ENCODE peak calls at places on chromosomes 12 and 14, in five cellular contexts. C is OCI-LY7, M is fibroblast of villous mesenchyme, B is astrocyte of the cerebellum, X is GM06990. K is an unnamed sample.

GRCh38 chr14:61710853-61711817 is 15.8 kb downstream of the HIF1A start:
- DNase-seq in M (peak; percentile 58), C (peak; percentile 46), B (no peak), X (no peak), K (no peak)

GRCh38 chr12:69897744-69898143 is 72.7 kb downstream of the MYRFL start:
- DNase-seq in C (no peak), M (peak; percentile 73), B (peak; percentile 97), X (no peak), K (no peak)

GRCh38 chr12:72346331-72346944 is 74.3 kb downstream of the TRHDE start:
- DNase-seq in X (no peak), B (peak; percentile 78), C (peak; percentile 73), M (peak; percentile 61), K (peak; percentile 76)

GRCh38 chr14:35342160-35343010 is 50.2 kb downstream of the PSMA6 start:
- DNase-seq in X (no peak), C (no peak), B (no peak), M (peak; percentile 38), K (no peak)

GRCh38 chr12:113477842-113478215 is 6.2 kb upstream of the LHX5 start:
- DNase-seq in B (no peak), C (no peak), X (no peak), M (no peak), K (no peak)

GRCh38 chr12:126362964-126363363 is 1297.7 kb downstream of the AACS start:
- DNase-seq in X (no peak), B (no peak), C (no peak), M (no peak), K (no peak)

GRCh38 chr14:99224116-99224910 is 47.7 kb downstream of the BCL11B start:
- DNase-seq in X (no peak), M (no peak), C (no peak), B (no peak), K (peak; percentile 9)

GRCh38 chr12:27555928-27556778 is 32.1 kb downstream of the PPFIBP1 start:
- DNase-seq in C (no peak), M (peak; percentile 64), B (peak; percentile 77), X (no peak), K (no peak)

GRCh38 chr12:2324375-2324774 is 271.6 kb downstream of the CACNA1C start:
- DNase-seq in C (no peak), M (no peak), X (no peak), B (no peak), K (no peak)

GRCh38 chr14:101819251-101819990 is 57.9 kb downstream of the PPP2R5C start:
- DNase-seq in M (no peak), X (no peak), B (no peak), C (no peak), K (no peak)

GRCh38 chr12:86283607-86284006 is 27.4 kb upstream of the MGAT4C start:
- DNase-seq in B (no peak), M (peak; percentile 1), X (no peak), C (no peak), K (no peak)

GRCh38 chr12:111942557-111942956 is 70.4 kb downstream of the TMEM116 start:
- DNase-seq in C (no peak), X (no peak), B (peak; percentile 23), M (peak; percentile 61), K (peak; percentile 42)

GRCh38 chr12:132669166-132669879 is 17.8 kb downstream of the POLE start:
- DNase-seq in C (no peak), M (no peak), B (no peak), X (no peak), K (no peak)

GRCh38 chr12:121472150-121472905 is 72.4 kb downstream of the RNF34 start:
- DNase-seq in X (no peak), C (no peak), B (no peak), M (no peak), K (no peak)

GRCh38 chr14:74286736-74287135 is 16.0 kb downstream of the ABCD4 start:
- DNase-seq in B (no peak), X (no peak), M (no peak), C (no peak), K (no peak)

GRCh38 chr12:3168223-3168770 is 91.1 kb downstream of the TSPAN9 start:
- DNase-seq in B (no peak), X (no peak), M (no peak), C (no peak), K (no peak)

GRCh38 chr14:99758121-99758871 is 34.9 kb upstream of the EML1 start:
- DNase-seq in X (no peak), M (peak; percentile 91), C (no peak), B (peak; percentile 93), K (no peak)

GRCh38 chr14:73269729-73270651 is 32.7 kb downstream of the PAPLN start:
- DNase-seq in B (no peak), C (peak; percentile 73), M (peak; percentile 39), X (peak; percentile 83), K (no peak)

GRCh38 chr14:77265561-77266335 is 5.3 kb downstream of the NGB start:
- DNase-seq in C (no peak), X (no peak), B (no peak), M (no peak), K (no peak)

GRCh38 chr14:37172024-37172869 is at the start of gene SLC25A21:
- DNase-seq in X (peak; percentile 31), B (peak; percentile 45), C (no peak), M (peak; percentile 68), K (no peak)

GRCh38 chr12:72790273-72790672 is 518.1 kb downstream of the TRHDE start:
- DNase-seq in M (no peak), B (no peak), C (no peak), X (no peak), K (no peak)

GRCh38 chr12:25781223-25781622 is 177.3 kb upstream of the RASSF8 start:
- DNase-seq in X (no peak), B (no peak), M (no peak), C (no peak), K (no peak)

GRCh38 chr14:68598621-68599447 is 194.0 kb downstream of the ZFP36L1 start:
- DNase-seq in C (no peak), B (peak; percentile 94), M (peak; percentile 95), X (no peak), K (peak; percentile 87)

GRCh38 chr14:53295985-53296582 is 143.0 kb upstream of the DDHD1 start:
- DNase-seq in X (no peak), M (peak; percentile 59), B (peak; percentile 27), C (peak; percentile 57), K (peak; percentile 39)

GRCh38 chr12:15979096-15980091 is 68.3 kb downstream of the DERA start:
- DNase-seq in M (peak; percentile 68), C (no peak), B (peak; percentile 92), X (no peak), K (peak; percentile 6)

GRCh38 chr12:39145175-39145999 is 240.0 kb upstream of the CPNE8 start:
- DNase-seq in X (no peak), M (peak; percentile 20), B (peak; percentile 5), C (no peak), K (no peak)

GRCh38 chr12:75481774-75482173 is 1.2 kb downstream of the GLIPR1 start:
- DNase-seq in M (peak; percentile 81), B (peak; percentile 52), X (no peak), C (peak; percentile 24), K (peak; percentile 72)

GRCh38 chr14:31449971-31450610 is 7.2 kb downstream of the DTD2 start:
- DNase-seq in C (peak; percentile 50), X (no peak), M (peak; percentile 53), B (peak; percentile 33), K (peak; percentile 55)

GRCh38 chr12:49230810-49231209 is 34.1 kb upstream of the TUBA1C start:
- DNase-seq in B (no peak), X (no peak), C (no peak), M (no peak), K (peak; percentile 78)

GRCh38 chr14:94748667-94749347 is 21.1 kb downstream of the GSC start:
- DNase-seq in X (no peak), C (peak; percentile 46), M (no peak), B (no peak), K (peak; percentile 53)

GRCh38 chr12:70643927-70644326 is 6.7 kb upstream of the PTPRB start:
- DNase-seq in C (no peak), M (no peak), B (no peak), X (no peak), K (no peak)

GRCh38 chr12:29314421-29314820 is 66.6 kb downstream of the ERGIC2 start:
- DNase-seq in B (no peak), M (no peak), X (no peak), C (no peak), K (no peak)

GRCh38 chr12:113239811-113240331 is 18.6 kb downstream of the TPCN1 start:
- DNase-seq in M (no peak), X (no peak), B (no peak), C (no peak), K (no peak)

GRCh38 chr12:32413412-32413811 is 14.1 kb downstream of the FGD4 start:
- DNase-seq in X (no peak), M (no peak), C (no peak), B (no peak), K (no peak)